ENCODE peak calls at places on chromosomes 11 and 22, in ten cellular contexts. K is H1, F is spleen, V is sigmoid colon, N is transverse colon, R is breast epithelium, B is esophagus muscularis mucosa, A is HepG2, C is HCT116, S is upper lobe of left lung. W is an unnamed sample.

GRCh38 chr11:77136074-77136473 is 8.0 kb downstream of the MYO7A start:
- DNase-seq in K (no peak), F (no peak), V (no peak), N (no peak), R (no peak), B (no peak), A (no peak), C (no peak), S (no peak), W (no peak)

GRCh38 chr22:45934659-45935341 is 42.2 kb downstream of the WNT7B start:
- DNase-seq in K (no peak), F (no peak), V (no peak), N (no peak), R (peak), B (no peak), A (peak), C (peak), S (peak), W (no peak)

GRCh38 chr11:127003260-127003981 is 2.9 kb upstream of the KIRREL3 start:
- DNase-seq in K (peak), F (no peak), V (no peak), N (no peak), R (no peak), B (no peak), A (no peak), C (no peak), S (peak), W (no peak)

GRCh38 chr22:22348127-22348814 is 103.7 kb downstream of the VPREB1 start:
- DNase-seq in K (peak), F (no peak), V (no peak), N (no peak), R (no peak), B (peak), A (peak), C (peak), S (no peak), W (no peak)

GRCh38 chr11:19561011-19561410 is 151.6 kb upstream of the NAV2 start:
- DNase-seq in K (no peak), F (no peak), V (no peak), N (no peak), R (no peak), B (no peak), A (no peak), C (no peak), S (no peak), W (no peak)

GRCh38 chr11:17991799-17992433 is 20.9 kb downstream of the SERGEF start:
- DNase-seq in K (no peak), F (no peak), V (no peak), N (peak), R (no peak), B (no peak), A (peak), C (peak), S (no peak), W (no peak)

GRCh38 chr11:124222407-124222806 is 18.5 kb upstream of the OR8G1 start:
- DNase-seq in K (no peak), F (no peak), V (no peak), N (no peak), R (no peak), B (no peak), A (no peak), C (no peak), S (no peak), W (no peak)

GRCh38 chr22:28014141-28015055 is 95.3 kb upstream of the PITPNB start:
- DNase-seq in K (no peak), F (peak), V (peak), N (no peak), R (no peak), B (no peak), A (no peak), C (no peak), S (no peak), W (peak)

GRCh38 chr11:80315263-80315662 is 874.4 kb upstream of the TENM4 start:
- DNase-seq in K (no peak), F (no peak), V (no peak), N (no peak), R (no peak), B (no peak), A (no peak), C (no peak), S (no peak), W (no peak)

GRCh38 chr11:44630511-44631210 is 65.2 kb downstream of the CD82 start:
- DNase-seq in K (no peak), F (peak), V (peak), N (peak), R (no peak), B (no peak), A (no peak), C (no peak), S (no peak), W (peak)

GRCh38 chr22:44182591-44183588 is 2.2 kb downstream of the PARVG start:
- DNase-seq in K (no peak), F (peak), V (peak), N (peak), R (no peak), B (no peak), A (no peak), C (no peak), S (peak), W (no peak)
- TF ChIP-seq POLR2AphosphoS5 in K (no peak), F (peak), V (no peak), N (no peak), R (no peak), B (no peak), A (no peak), C (no peak), S (peak), W (no peak)

DNA sequence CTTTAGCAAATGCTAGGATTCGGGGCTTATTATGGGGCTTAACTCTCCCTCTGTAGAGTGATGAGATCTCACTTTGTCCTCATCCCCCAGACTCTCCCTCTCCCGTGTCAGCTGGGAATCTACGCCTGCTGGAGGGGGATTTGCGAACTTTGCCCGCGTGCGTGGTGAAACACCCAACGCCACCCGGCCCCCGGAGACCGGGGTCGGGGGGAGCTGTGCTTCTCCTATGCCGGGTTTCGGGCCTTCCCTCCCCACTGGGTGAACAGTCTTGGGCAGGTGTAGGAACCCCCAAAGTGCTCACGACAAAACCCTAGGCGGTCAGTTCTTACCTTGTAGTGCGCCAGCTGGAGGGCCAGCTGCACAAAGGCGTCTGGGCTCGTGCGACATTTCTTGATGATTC is 21.6 kb upstream of the TESMIN start:
- DNase-seq in K (no peak), F (no peak), V (no peak), N (no peak), R (no peak), B (no peak), A (no peak), C (no peak), S (peak), W (no peak)
- TF ChIP-seq CTCF in K (no peak), F (no peak), V (no peak), N (no peak), R (no peak), B (no peak), A (no peak), C (no peak), S (no peak), W (no peak)

DNA sequence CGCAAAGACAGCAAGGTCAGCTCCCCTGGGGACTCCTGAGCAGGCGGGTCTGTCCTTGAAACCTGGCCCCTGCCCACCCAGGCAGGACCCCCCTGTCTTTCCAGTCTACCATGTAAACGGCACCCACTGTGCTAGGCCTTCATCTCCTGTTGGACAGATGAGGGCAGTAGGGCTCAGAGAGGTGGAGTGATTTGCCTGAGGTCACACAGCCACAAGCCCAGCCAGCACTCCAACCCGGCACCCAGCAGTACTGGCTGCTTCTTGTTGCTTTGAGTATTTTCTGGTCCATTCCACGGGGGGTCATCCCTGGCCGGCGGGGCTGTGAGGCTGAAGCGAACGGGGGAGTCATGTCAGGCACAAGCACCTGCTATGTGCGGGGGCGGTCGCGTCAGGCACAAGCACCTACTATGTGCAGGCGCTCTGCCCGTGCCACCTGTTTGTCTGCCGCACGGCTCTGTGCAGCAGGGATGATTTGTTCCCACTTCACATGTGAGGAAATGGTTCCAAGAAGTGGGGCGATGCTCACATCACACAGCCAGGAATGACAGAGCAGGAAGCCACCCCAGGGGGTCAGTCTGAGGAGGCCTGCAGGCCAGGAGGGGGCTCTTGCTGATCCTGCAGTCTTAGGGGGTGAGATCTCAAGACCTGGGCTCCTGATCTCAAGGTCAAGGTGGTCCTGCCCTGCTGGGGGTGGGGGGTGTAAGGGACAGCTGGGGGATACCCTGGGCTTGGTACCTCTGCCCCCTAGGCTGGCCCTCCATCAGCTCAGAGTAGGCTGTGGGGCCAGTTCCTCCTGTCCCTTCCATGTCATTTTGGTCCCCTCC is 110.7 kb downstream of the CACNA1I start:
- DNase-seq in K (no peak), F (no peak), V (no peak), N (no peak), R (no peak), B (no peak), A (no peak), C (no peak), S (no peak), W (no peak)
- TF ChIP-seq POLR2A in K (no peak), F (no peak), V (no peak), N (no peak), R (no peak), B (no peak), A (no peak), C (no peak), S (no peak), W (no peak)

DNA sequence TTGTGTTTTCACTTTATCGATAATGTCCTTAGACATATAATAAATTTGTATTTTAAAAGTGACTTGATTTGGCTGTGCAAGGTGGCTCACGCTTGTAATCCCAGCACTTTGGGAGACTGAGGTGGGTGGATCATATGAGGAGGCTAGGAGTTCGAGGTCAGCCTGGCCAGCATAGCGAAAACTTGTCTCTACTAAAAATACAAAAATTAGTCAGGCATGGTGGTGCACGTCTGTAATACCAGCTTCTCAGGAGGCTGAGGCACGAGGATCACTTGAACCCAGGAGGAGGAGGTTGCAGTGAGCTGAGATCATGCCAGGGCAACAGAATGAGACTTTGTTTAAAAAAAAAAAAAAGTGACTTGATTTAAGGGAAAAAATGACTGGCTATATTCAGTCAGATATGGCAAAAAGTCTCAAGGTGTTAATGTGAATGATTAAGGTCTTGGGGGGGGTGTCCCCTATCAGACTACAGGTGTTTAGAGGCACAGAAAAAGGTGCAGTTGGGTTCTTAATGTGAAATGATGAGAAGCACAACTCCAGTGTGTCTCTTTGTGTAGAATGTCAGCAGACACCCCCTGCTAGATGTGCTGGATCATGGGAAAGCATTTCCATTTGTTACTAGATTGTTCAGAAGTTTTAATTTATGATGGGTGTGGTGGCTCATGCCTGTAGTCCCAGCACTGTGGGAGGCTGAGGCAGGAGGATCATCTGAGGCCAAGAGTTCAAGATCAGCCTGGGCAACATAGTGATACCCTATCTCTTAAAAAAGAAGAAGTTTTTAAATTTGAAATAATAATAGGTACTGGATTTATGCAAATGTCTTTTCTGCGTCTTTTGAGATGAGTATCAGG is 17.0 kb downstream of the NEAT1 start:
- DNase-seq in K (no peak), F (no peak), V (peak), N (no peak), R (peak), B (peak), A (no peak), C (no peak), S (no peak), W (peak)
- TF ChIP-seq POLR2AphosphoS5 in K (no peak), F (peak), V (peak), N (peak), R (no peak), B (peak), A (peak), C (no peak), S (no peak), W (no peak)

DNA sequence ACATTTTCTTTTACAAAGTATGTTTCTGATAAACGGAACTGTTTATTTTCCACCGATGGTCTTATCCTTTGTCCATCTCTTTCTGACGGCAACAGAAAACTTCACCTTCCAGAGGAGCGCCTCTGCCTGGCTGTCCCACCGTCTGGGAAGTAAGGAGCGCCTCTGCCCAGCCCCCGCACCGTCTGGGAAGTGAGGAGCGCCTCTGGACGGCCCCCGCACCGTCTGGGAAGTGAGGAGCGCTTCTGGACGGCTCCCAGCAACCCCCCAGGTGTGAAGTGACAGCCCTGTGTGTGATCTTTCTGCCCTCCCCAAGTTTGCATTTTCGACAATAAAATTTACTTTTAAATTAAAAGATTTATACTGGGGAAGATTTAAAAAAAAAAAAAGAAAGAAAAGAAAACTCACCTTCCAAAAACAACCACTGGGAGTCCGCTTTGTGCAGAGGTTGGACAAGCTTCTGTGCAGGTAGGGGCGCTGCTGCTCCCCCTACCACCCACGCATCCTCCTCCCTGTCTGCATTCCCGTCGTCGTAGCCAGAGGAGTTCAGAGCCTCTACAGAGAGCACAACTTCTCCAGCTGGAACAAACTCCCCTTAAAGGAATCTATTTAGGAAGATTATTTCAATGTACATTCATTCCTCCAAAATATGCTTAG is 1.0 kb upstream of the APOBEC3B start:
- DNase-seq in K (no peak), F (no peak), V (no peak), N (peak), R (no peak), B (no peak), A (peak), C (peak), S (no peak), W (no peak)
- TF ChIP-seq CTCF in K (peak), F (no peak), V (peak), N (peak), R (peak), B (no peak), A (peak), C (peak), S (no peak), W (peak)

DNA sequence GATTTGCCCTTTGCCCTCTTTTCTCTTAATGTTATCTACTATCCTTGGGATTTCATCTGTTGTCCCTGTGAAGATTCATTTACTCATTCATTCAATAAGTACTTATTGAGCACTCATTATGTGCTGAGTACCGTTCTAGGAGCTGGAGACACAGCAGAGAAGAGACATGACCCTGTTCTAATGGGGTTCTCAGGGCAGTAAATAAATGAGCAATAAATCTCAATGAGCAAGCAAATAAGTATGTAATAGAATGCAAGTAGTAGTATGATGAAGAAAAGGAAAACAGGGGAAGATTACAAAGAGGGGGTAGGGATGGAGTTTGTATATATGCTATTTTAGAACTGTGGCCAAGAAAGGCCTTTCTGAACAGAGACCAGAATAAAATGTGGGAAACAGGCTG is 34.2 kb upstream of the NRIP3 start:
- DNase-seq in K (no peak), F (no peak), V (no peak), N (no peak), R (no peak), B (no peak), A (no peak), C (no peak), S (no peak), W (no peak)
- TF ChIP-seq POLR2A in K (no peak), F (no peak), V (no peak), N (no peak), R (no peak), B (no peak), A (no peak), C (no peak), S (no peak), W (no peak)

DNA sequence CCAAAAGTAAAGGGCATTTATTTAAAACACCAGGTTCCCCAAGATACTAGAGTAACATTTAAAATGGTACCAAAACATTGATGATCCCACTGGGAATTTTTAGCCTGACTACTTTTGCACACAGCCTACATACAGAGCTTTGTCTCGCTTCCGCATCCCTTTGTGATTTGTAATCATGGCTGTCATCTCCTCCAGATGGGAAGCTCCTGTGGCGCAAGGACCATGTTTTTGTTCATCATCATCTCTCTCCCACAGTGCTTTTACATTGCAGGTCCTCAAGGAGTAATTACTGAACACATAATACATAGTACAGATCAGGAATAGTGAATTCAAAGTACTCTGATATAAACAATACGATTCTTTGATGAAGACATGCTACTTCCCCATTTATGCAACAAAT is 231.2 kb upstream of the MTNR1B start:
- DNase-seq in K (no peak), F (no peak), V (no peak), N (no peak), R (no peak), B (no peak), A (no peak), C (no peak), S (no peak), W (no peak)
- TF ChIP-seq POLR2AphosphoS5 in K (no peak), F (no peak), V (no peak), N (no peak), R (no peak), B (no peak), A (no peak), C (no peak), S (no peak), W (no peak)

GRCh38 chr11:107857550-107858216 is 904 bp downstream of the SLC35F2 start:
- DNase-seq in K (peak), F (no peak), V (peak), N (no peak), R (no peak), B (no peak), A (no peak), C (no peak), S (no peak), W (no peak)

GRCh38 chr11:107858217-107859070 is at the start of gene SLC35F2:
- DNase-seq in K (peak), F (peak), V (peak), N (peak), R (peak), B (no peak), A (peak), C (peak), S (peak), W (no peak)

GRCh38 chr11:107860688-107861087 is 2.1 kb upstream of the SLC35F2 start:
- DNase-seq in K (no peak), F (no peak), V (peak), N (no peak), R (no peak), B (no peak), A (no peak), C (no peak), S (no peak), W (no peak)

GRCh38 chr11:107856981-107857517 is 1.5 kb downstream of the SLC35F2 start:
- DNase-seq in K (no peak), F (no peak), V (no peak), N (peak), R (no peak), B (no peak), A (no peak), C (peak), S (no peak), W (no peak)

DNA sequence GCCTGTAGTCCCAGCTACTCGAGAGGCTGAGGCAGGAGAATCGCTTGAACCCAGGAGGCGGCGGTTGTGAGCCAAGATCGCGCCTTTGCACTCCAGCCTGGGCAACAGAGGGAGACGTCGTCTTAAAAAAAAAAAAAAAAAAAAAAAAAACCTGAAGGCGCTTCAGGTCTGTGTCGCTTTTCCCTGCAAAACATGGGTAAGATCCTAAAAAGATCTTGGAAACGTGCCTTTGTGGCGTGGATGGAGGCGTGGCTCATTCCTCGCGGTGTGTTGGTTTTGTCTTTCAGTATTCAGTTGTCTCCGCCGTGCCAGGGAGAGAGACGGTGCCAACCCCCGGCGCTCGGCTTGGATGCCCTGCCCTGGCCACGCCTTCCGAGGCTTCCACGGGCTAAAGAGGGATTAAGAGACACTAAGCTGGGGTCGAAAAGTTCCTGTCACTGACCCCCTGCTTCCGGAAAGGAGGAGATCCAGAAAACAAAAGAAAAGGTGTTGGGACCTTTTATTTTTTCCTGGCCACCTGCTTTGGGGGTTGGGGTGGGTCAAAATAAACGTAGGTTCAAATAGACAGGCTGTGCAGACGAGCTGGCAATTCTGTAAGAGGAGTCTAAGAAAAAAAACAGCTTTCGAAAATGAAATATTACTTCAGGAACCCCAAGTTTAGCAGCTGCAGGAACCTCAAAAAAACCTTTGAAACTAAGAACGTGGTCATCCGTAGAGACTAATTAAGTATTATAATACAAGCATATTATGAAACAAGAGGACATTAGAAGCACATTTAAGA is 1.1 kb upstream of the SLC35F2 start:
- DNase-seq in K (peak), F (peak), V (peak), N (peak), R (peak), B (no peak), A (no peak), C (peak), S (peak), W (peak)
- TF ChIP-seq CTCF in K (no peak), F (no peak), V (no peak), N (no peak), R (no peak), B (no peak), A (no peak), C (no peak), S (no peak), W (no peak)

W was measured in suprapubic skin.